ENCODE peak calls at places on chromosomes 12 and 14, in ten cellular contexts. J is A549; T is fibroblast of the aortic adventitia; W is NCI-H2081; A is GM04504; Y is T-helper 9 cell; C is left ventricle myocardium inferior; I is NCI-H748 treated with DMSO at 0.1 percent for 48 hours; Z is NCI-H774; Q is activated CD8-positive, alpha-beta T cell treated with anti-CD3 and anti-CD28 coated beads, Interleukin-2, amount 10 ng/mL, durations not matched to agents 7 days and 5 days. S is an unnamed sample.

GRCh38 chr12:49097381-49097780 is 2.8 kb upstream of the DHH start:
- DNase-seq in J (no peak), T (no peak), W (no peak), A (no peak), Y (no peak), C (no peak), I (no peak), Z (no peak), Q (no peak), S (no peak)

GRCh38 chr12:131921866-131922769 is 7.0 kb upstream of the PUS1 start:
- DNase-seq in J (no peak), T (no peak), W (no peak), A (no peak), Y (no peak), C (peak), I (no peak), Z (no peak), Q (no peak), S (no peak)

GRCh38 chr12:32843528-32844095 is 53.0 kb downstream of the PKP2 start:
- DNase-seq in J (no peak), T (no peak), W (no peak), A (no peak), Y (no peak), C (no peak), I (no peak), Z (no peak), Q (no peak), S (no peak)

GRCh38 chr12:9039397-9039977 is 50.1 kb downstream of the KLRG1 start:
- DNase-seq in J (peak), T (peak), W (peak), A (peak), Y (no peak), C (no peak), I (peak), Z (peak), Q (peak), S (no peak)

GRCh38 chr12:2691340-2692111 is 103.2 kb upstream of the FKBP4 start:
- DNase-seq in J (no peak), T (no peak), W (no peak), A (no peak), Y (peak), C (no peak), I (no peak), Z (no peak), Q (peak), S (peak)

GRCh38 chr14:68506645-68507405 is 286.0 kb downstream of the ZFP36L1 start:
- DNase-seq in J (no peak), T (no peak), W (no peak), A (no peak), Y (no peak), C (no peak), I (no peak), Z (no peak), Q (no peak), S (peak)

GRCh38 chr14:23154876-23155587 is 28.4 kb downstream of the SLC7A8 start:
- DNase-seq in J (peak), T (peak), W (no peak), A (peak), Y (no peak), C (peak), I (no peak), Z (no peak), Q (no peak), S (no peak)

GRCh38 chr12:93622485-93622884 is 50.0 kb downstream of the SOCS2 start:
- DNase-seq in J (no peak), T (peak), W (no peak), A (peak), Y (no peak), C (no peak), I (no peak), Z (no peak), Q (no peak), S (no peak)

GRCh38 chr12:110816761-110817160 is 30.0 kb upstream of the CCDC63 start:
- DNase-seq in J (no peak), T (no peak), W (no peak), A (no peak), Y (no peak), C (no peak), I (no peak), Z (no peak), Q (no peak), S (no peak)

GRCh38 chr12:115771065-115771464 is 506.4 kb downstream of the MED13L start:
- DNase-seq in J (peak), T (no peak), W (no peak), A (no peak), Y (no peak), C (no peak), I (peak), Z (peak), Q (no peak), S (no peak)

GRCh38 chr12:89524201-89525001 is at the start of gene GALNT4:
- DNase-seq in J (peak), T (peak), W (peak), A (peak), Y (peak), C (peak), I (peak), Z (peak), Q (peak), S (peak)

GRCh38 chr12:71155228-71155627 is 2.6 kb downstream of the TSPAN8 start:
- DNase-seq in J (no peak), T (no peak), W (no peak), A (no peak), Y (no peak), C (no peak), I (no peak), Z (peak), Q (no peak), S (no peak)

GRCh38 chr14:64682173-64682710 is 22.0 kb upstream of the PLEKHG3 start:
- DNase-seq in J (peak), T (peak), W (no peak), A (no peak), Y (no peak), C (peak), I (no peak), Z (no peak), Q (no peak), S (no peak)

GRCh38 chr12:64039285-64039871 is 182.7 kb downstream of the KICS2 start:
- DNase-seq in J (peak), T (peak), W (peak), A (no peak), Y (no peak), C (no peak), I (peak), Z (peak), Q (no peak), S (no peak)

GRCh38 chr12:74903522-74903921 is 306.1 kb downstream of the KCNC2 start:
- DNase-seq in J (peak), T (no peak), W (no peak), A (no peak), Y (no peak), C (no peak), I (no peak), Z (no peak), Q (no peak), S (no peak)

GRCh38 chr14:52268191-52269061 is 928 bp downstream of the PTGDR start:
- DNase-seq in J (no peak), T (peak), W (no peak), A (no peak), Y (peak), C (no peak), I (no peak), Z (no peak), Q (peak), S (peak)

S was measured in stimulated activated naive CD4-positive, alpha-beta T cell treated with Interleukin-2 at 50 U/mL for 16 hours.